ENCODE peak calls at places on chromosomes 1 and 21, in four cellular contexts. I is activated CD4-positive, alpha-beta T cell treated with anti-CD3 and anti-CD28 coated beads, Interleukin-2, amount 10 ng/mL, durations not matched to agents 7 days and 5 days; U is M059J; H is choroid plexus epithelial cell. G is an unnamed sample.

GRCh38 chr21:42255825-42256224 is 36.9 kb downstream of the ABCG1 start:
- DNase-seq in H (no peak), U (no peak), I (no peak), G (no peak)

GRCh38 chr1:7225711-7226505 is 440.7 kb downstream of the CAMTA1 start:
- DNase-seq in I (no peak), U (no peak), H (no peak), G (no peak)

GRCh38 chr1:232993555-232993954 is 43.1 kb downstream of the NTPCR start:
- DNase-seq in H (no peak), I (no peak), U (no peak), G (no peak)

GRCh38 chr1:4871373-4871772 is 217.0 kb downstream of the AJAP1 start:
- DNase-seq in U (no peak), I (no peak), H (no peak), G (no peak)

GRCh38 chr1:17881761-17882160 is 126.6 kb downstream of the ACTL8 start:
- DNase-seq in I (no peak), H (no peak), U (no peak), G (no peak)

GRCh38 chr1:62528015-62528414 is 69.3 kb upstream of the ANGPTL3 start:
- DNase-seq in I (peak; percentile 18), H (no peak), U (no peak), G (no peak)

GRCh38 chr1:159800177-159800935 is 1.8 kb upstream of the FCRL6 start:
- DNase-seq in I (peak; percentile 41), U (peak; percentile 25), H (no peak), G (no peak)

GRCh38 chr21:34865922-34866271 is 183.2 kb downstream of the RUNX1 start:
- DNase-seq in U (peak; percentile 84), H (no peak), I (peak; percentile 39), G (peak; percentile 43)

GRCh38 chr1:13538832-13539231 is 25.0 kb upstream of the LRRC38 start:
- DNase-seq in U (no peak), I (no peak), H (no peak), G (no peak)

GRCh38 chr1:212728606-212729005 is 29.0 kb upstream of the BATF3 start:
- DNase-seq in H (no peak), I (no peak), U (no peak), G (no peak)

GRCh38 chr1:111653695-111654094 is 34.1 kb downstream of the RAP1A start:
- DNase-seq in U (no peak), I (no peak), H (no peak), G (no peak)

GRCh38 chr1:156163712-156164464 is 10.5 kb downstream of the SEMA4A start:
- DNase-seq in U (no peak), I (no peak), H (no peak), G (no peak)

GRCh38 chr1:243850368-243851128 is 505 bp upstream of the AKT3 start:
- DNase-seq in U (peak; percentile 82), H (peak; percentile 85), I (peak; percentile 79), G (peak; percentile 92)

GRCh38 chr1:106879538-106879937 is 176.9 kb upstream of the PRMT6 start:
- DNase-seq in H (peak; percentile 0), I (no peak), U (no peak), G (peak; percentile 8)

GRCh38 chr1:222736470-222736869 is 532 bp upstream of the FAM177B start:
- DNase-seq in U (no peak), I (no peak), H (no peak), G (no peak)

GRCh38 chr1:5727871-5728643 is 264.2 kb downstream of the NPHP4 start:
- DNase-seq in U (no peak), H (no peak), I (no peak), G (no peak)

GRCh38 chr1:46284597-46285564 is 18.5 kb downstream of the LRRC41 start:
- DNase-seq in I (no peak), H (peak; percentile 28), U (no peak), G (no peak)

GRCh38 chr1:26019641-26020315 is 1.8 kb upstream of the EXTL1 start:
- DNase-seq in U (peak; percentile 93), H (peak; percentile 39), I (no peak), G (peak; percentile 45)

GRCh38 chr1:245213066-245213465 is 58.3 kb downstream of the KIF26B start:
- DNase-seq in H (no peak), U (no peak), I (no peak), G (no peak)

G was measured in astrocyte of the hippocampus.